ENCODE peak calls at places on chromosome 13, in ten cellular contexts. One of them, this sample, is unnamed.

GRCh38 chr13:90197722-90198121 is 1149.8 kb upstream of the MIR17HG start:
- ATAC-seq in activated CD8-positive, alpha-beta T cell treated with anti-CD3 and anti-CD28 coated beads for 36 hours: no peak
- ATAC-seq in upper lobe of right lung: no peak
- ATAC-seq in activated naive CD8-positive, alpha-beta T cell treated with anti-CD3 and anti-CD28 coated beads, Interleukin-2, amount 10 ng/mL, durations not matched to agents 7 days and 5 days: no peak
- ATAC-seq in aorta: no peak
- ATAC-seq in left ventricle myocardium superior: no peak
- ATAC-seq in Panc1: no peak
- ATAC-seq in DND-41: no peak
- ATAC-seq in CD4-positive, CD25-positive, alpha-beta regulatory T cell: no peak
- ATAC-seq in A549: no peak
- ATAC-seq in this sample: no peak

GRCh38 chr13:46570273-46570672 is 17.3 kb downstream of the LRCH1 start:
- ATAC-seq in A549: no peak
- ATAC-seq in Panc1: no peak
- ATAC-seq in upper lobe of right lung: no peak
- ATAC-seq in aorta: no peak
- ATAC-seq in left ventricle myocardium superior: no peak
- ATAC-seq in activated CD8-positive, alpha-beta T cell treated with anti-CD3 and anti-CD28 coated beads for 36 hours: no peak
- ATAC-seq in DND-41: no peak
- ATAC-seq in activated naive CD8-positive, alpha-beta T cell treated with anti-CD3 and anti-CD28 coated beads, Interleukin-2, amount 10 ng/mL, durations not matched to agents 7 days and 5 days: no peak
- ATAC-seq in CD4-positive, CD25-positive, alpha-beta regulatory T cell: no peak
- ATAC-seq in this sample: no peak

GRCh38 chr13:111893071-111893606 is 173.8 kb upstream of the SOX1 start:
- ATAC-seq in DND-41: no peak
- ATAC-seq in Panc1: no peak
- ATAC-seq in activated naive CD8-positive, alpha-beta T cell treated with anti-CD3 and anti-CD28 coated beads, Interleukin-2, amount 10 ng/mL, durations not matched to agents 7 days and 5 days: no peak
- ATAC-seq in left ventricle myocardium superior: no peak
- ATAC-seq in upper lobe of right lung: no peak
- ATAC-seq in A549: no peak
- ATAC-seq in CD4-positive, CD25-positive, alpha-beta regulatory T cell: no peak
- ATAC-seq in aorta: no peak
- ATAC-seq in activated CD8-positive, alpha-beta T cell treated with anti-CD3 and anti-CD28 coated beads for 36 hours: no peak
- ATAC-seq in this sample: no peak

GRCh38 chr13:50213526-50213925 is 198.3 kb downstream of the KCNRG start:
- ATAC-seq in upper lobe of right lung: no peak
- ATAC-seq in activated naive CD8-positive, alpha-beta T cell treated with anti-CD3 and anti-CD28 coated beads, Interleukin-2, amount 10 ng/mL, durations not matched to agents 7 days and 5 days: no peak
- ATAC-seq in A549: no peak
- ATAC-seq in left ventricle myocardium superior: no peak
- ATAC-seq in aorta: no peak
- ATAC-seq in Panc1: no peak
- ATAC-seq in activated CD8-positive, alpha-beta T cell treated with anti-CD3 and anti-CD28 coated beads for 36 hours: no peak
- ATAC-seq in DND-41: no peak
- ATAC-seq in CD4-positive, CD25-positive, alpha-beta regulatory T cell: no peak
- ATAC-seq in this sample: no peak

GRCh38 chr13:76307157-76307556 is 579.0 kb downstream of the KCTD12 start:
- ATAC-seq in CD4-positive, CD25-positive, alpha-beta regulatory T cell: no peak
- ATAC-seq in activated naive CD8-positive, alpha-beta T cell treated with anti-CD3 and anti-CD28 coated beads, Interleukin-2, amount 10 ng/mL, durations not matched to agents 7 days and 5 days: no peak
- ATAC-seq in aorta: no peak
- ATAC-seq in DND-41: no peak
- ATAC-seq in upper lobe of right lung: peak
- ATAC-seq in A549: no peak
- ATAC-seq in activated CD8-positive, alpha-beta T cell treated with anti-CD3 and anti-CD28 coated beads for 36 hours: no peak
- ATAC-seq in Panc1: no peak
- ATAC-seq in left ventricle myocardium superior: peak
- ATAC-seq in this sample: no peak

GRCh38 chr13:49620170-49620621 is 8.1 kb upstream of the ARL11 start:
- ATAC-seq in upper lobe of right lung: no peak
- ATAC-seq in left ventricle myocardium superior: no peak
- ATAC-seq in DND-41: no peak
- ATAC-seq in activated naive CD8-positive, alpha-beta T cell treated with anti-CD3 and anti-CD28 coated beads, Interleukin-2, amount 10 ng/mL, durations not matched to agents 7 days and 5 days: peak
- ATAC-seq in activated CD8-positive, alpha-beta T cell treated with anti-CD3 and anti-CD28 coated beads for 36 hours: no peak
- ATAC-seq in aorta: no peak
- ATAC-seq in Panc1: no peak
- ATAC-seq in CD4-positive, CD25-positive, alpha-beta regulatory T cell: peak
- ATAC-seq in A549: no peak
- ATAC-seq in this sample: no peak

GRCh38 chr13:99367106-99367616 is 60.0 kb upstream of the GPR183 start:
- ATAC-seq in upper lobe of right lung: no peak
- ATAC-seq in aorta: no peak
- ATAC-seq in activated CD8-positive, alpha-beta T cell treated with anti-CD3 and anti-CD28 coated beads for 36 hours: peak
- ATAC-seq in activated naive CD8-positive, alpha-beta T cell treated with anti-CD3 and anti-CD28 coated beads, Interleukin-2, amount 10 ng/mL, durations not matched to agents 7 days and 5 days: peak
- ATAC-seq in CD4-positive, CD25-positive, alpha-beta regulatory T cell: peak
- ATAC-seq in A549: no peak
- ATAC-seq in DND-41: no peak
- ATAC-seq in left ventricle myocardium superior: peak
- ATAC-seq in Panc1: no peak
- ATAC-seq in this sample: no peak

GRCh38 chr13:46659413-46660065 is 106.6 kb downstream of the LRCH1 start:
- ATAC-seq in activated naive CD8-positive, alpha-beta T cell treated with anti-CD3 and anti-CD28 coated beads, Interleukin-2, amount 10 ng/mL, durations not matched to agents 7 days and 5 days: no peak
- ATAC-seq in left ventricle myocardium superior: no peak
- ATAC-seq in DND-41: no peak
- ATAC-seq in activated CD8-positive, alpha-beta T cell treated with anti-CD3 and anti-CD28 coated beads for 36 hours: no peak
- ATAC-seq in Panc1: no peak
- ATAC-seq in CD4-positive, CD25-positive, alpha-beta regulatory T cell: no peak
- ATAC-seq in upper lobe of right lung: peak
- ATAC-seq in aorta: no peak
- ATAC-seq in A549: no peak
- ATAC-seq in this sample: no peak

GRCh38 chr13:112770504-112770903 is 80.7 kb downstream of the ATP11A start:
- ATAC-seq in DND-41: no peak
- ATAC-seq in Panc1: no peak
- ATAC-seq in activated naive CD8-positive, alpha-beta T cell treated with anti-CD3 and anti-CD28 coated beads, Interleukin-2, amount 10 ng/mL, durations not matched to agents 7 days and 5 days: no peak
- ATAC-seq in upper lobe of right lung: peak
- ATAC-seq in A549: no peak
- ATAC-seq in aorta: no peak
- ATAC-seq in activated CD8-positive, alpha-beta T cell treated with anti-CD3 and anti-CD28 coated beads for 36 hours: no peak
- ATAC-seq in left ventricle myocardium superior: peak
- ATAC-seq in CD4-positive, CD25-positive, alpha-beta regulatory T cell: no peak
- ATAC-seq in this sample: no peak

GRCh38 chr13:48316826-48317510 is 13.4 kb downstream of the RB1 start:
- ATAC-seq in left ventricle myocardium superior: peak
- ATAC-seq in upper lobe of right lung: peak
- ATAC-seq in activated naive CD8-positive, alpha-beta T cell treated with anti-CD3 and anti-CD28 coated beads, Interleukin-2, amount 10 ng/mL, durations not matched to agents 7 days and 5 days: no peak
- ATAC-seq in aorta: peak
- ATAC-seq in Panc1: no peak
- ATAC-seq in CD4-positive, CD25-positive, alpha-beta regulatory T cell: no peak
- ATAC-seq in A549: no peak
- ATAC-seq in activated CD8-positive, alpha-beta T cell treated with anti-CD3 and anti-CD28 coated beads for 36 hours: no peak
- ATAC-seq in DND-41: no peak
- ATAC-seq in this sample: peak

This sample was measured in gastroesophageal sphincter.